ENCODE peak calls at places on chromosomes 11 and 22, in ten cellular contexts. W, E, M, C, O, P, Z, A, V and B are unnamed samples.

GRCh38 chr11:21295508-21295907 is 626.1 kb downstream of the NELL1 start:
- DNase-seq in W (no peak), E (no peak), M (no peak), C (no peak), O (no peak), P (no peak), Z (no peak), A (no peak), V (no peak), B (no peak)

GRCh38 chr11:1127664-1128162 is 30.0 kb upstream of the MUC5AC start:
- DNase-seq in W (no peak), E (no peak), M (no peak), C (no peak), O (no peak), P (no peak), Z (no peak), A (no peak), V (no peak), B (no peak)

GRCh38 chr11:86152006-86152862 is 83.3 kb upstream of the PICALM start:
- DNase-seq in W (no peak), E (no peak), M (no peak), C (no peak), O (no peak), P (no peak), Z (no peak), A (no peak), V (no peak), B (no peak)

GRCh38 chr22:24965822-24966626 is 13.5 kb downstream of the KIAA1671 start:
- DNase-seq in W (no peak), E (no peak), M (no peak), C (no peak), O (peak; percentile 84), P (no peak), Z (no peak), A (peak; percentile 70), V (no peak), B (peak; percentile 86)

GRCh38 chr11:118912742-118913410 is 12.8 kb downstream of the BCL9L start:
- DNase-seq in W (no peak), E (no peak), M (no peak), C (no peak), O (no peak), P (no peak), Z (no peak), A (peak; percentile 61), V (peak; percentile 77), B (no peak)

GRCh38 chr11:73461335-73461840 is 85.2 kb downstream of the RELT start:
- DNase-seq in W (no peak), E (no peak), M (no peak), C (no peak), O (no peak), P (no peak), Z (no peak), A (no peak), V (no peak), B (no peak)

GRCh38 chr11:25066706-25067105 is 569.9 kb downstream of the LUZP2 start:
- DNase-seq in W (no peak), E (no peak), M (no peak), C (no peak), O (no peak), P (no peak), Z (no peak), A (no peak), V (no peak), B (no peak)

GRCh38 chr11:19903620-19904069 is 191.0 kb downstream of the NAV2 start:
- DNase-seq in W (peak; percentile 67), E (peak; percentile 3), M (no peak), C (peak; percentile 67), O (peak; percentile 68), P (peak; percentile 51), Z (peak; percentile 79), A (peak; percentile 72), V (peak; percentile 64), B (peak; percentile 26)

GRCh38 chr11:20050551-20051333 is 109.5 kb downstream of the DBX1 start:
- DNase-seq in W (no peak), E (no peak), M (no peak), C (no peak), O (no peak), P (peak; percentile 84), Z (no peak), A (no peak), V (no peak), B (no peak)

GRCh38 chr22:27805841-27806240 is 4.3 kb upstream of the MN1 start:
- DNase-seq in W (no peak), E (no peak), M (no peak), C (no peak), O (no peak), P (no peak), Z (no peak), A (no peak), V (no peak), B (no peak)

GRCh38 chr11:93143186-93143585 is 54.6 kb downstream of the SLC36A4 start:
- DNase-seq in W (no peak), E (no peak), M (no peak), C (no peak), O (no peak), P (no peak), Z (no peak), A (no peak), V (no peak), B (no peak)

GRCh38 chr22:19807914-19808872 is 46.5 kb downstream of the GNB1L start:
- DNase-seq in W (no peak), E (no peak), M (no peak), C (no peak), O (peak; percentile 33), P (no peak), Z (no peak), A (no peak), V (no peak), B (no peak)